ENCODE peak calls at places on chromosome 1, in seven cellular contexts. X is fibroblast of the aortic adventitia; R is effector memory CD8-positive, alpha-beta T cell; B is cerebellum; T is left lung; W is heart right ventricle; V is fibroblast of pulmonary artery. K is an unnamed sample.

GRCh38 chr1:182794802-182795201 is 5.2 kb downstream of the NPL start:
- DNase-seq in X (no peak), R (no peak), B (no peak), T (no peak), W (no peak), V (no peak), K (no peak)

GRCh38 chr1:244301595-244302130 is 150.0 kb downstream of the ADSS2 start:
- DNase-seq in X (no peak), R (no peak), B (no peak), T (no peak), W (no peak), V (no peak), K (no peak)

GRCh38 chr1:115331531-115332331 is 6.3 kb downstream of the NGF start:
- DNase-seq in X (peak; percentile 70), R (no peak), B (no peak), T (no peak), W (no peak), V (peak; percentile 41), K (no peak)

GRCh38 chr1:158095737-158096335 is 84.9 kb upstream of the CD1D start:
- DNase-seq in X (peak; percentile 34), R (no peak), B (no peak), T (no peak), W (no peak), V (peak; percentile 47), K (no peak)

GRCh38 chr1:103447471-103447870 is 78.0 kb upstream of the RNPC3 start:
- DNase-seq in X (no peak), R (no peak), B (no peak), T (no peak), W (no peak), V (no peak), K (no peak)

GRCh38 chr1:166184897-166185296 is 18.1 kb upstream of the FAM78B start:
- DNase-seq in X (peak; percentile 75), R (no peak), B (no peak), T (no peak), W (no peak), V (peak; percentile 32), K (no peak)

GRCh38 chr1:24771574-24771973 is 26.3 kb downstream of the CLIC4 start:
- DNase-seq in X (no peak), R (no peak), B (no peak), T (no peak), W (no peak), V (no peak), K (no peak)

GRCh38 chr1:98053471-98054366 is 132.9 kb upstream of the DPYD start:
- DNase-seq in X (peak; percentile 68), R (peak; percentile 37), B (peak; percentile 21), T (peak; percentile 94), W (peak; percentile 18), V (peak; percentile 75), K (peak; percentile 85)

GRCh38 chr1:22281521-22282241 is 138.8 kb upstream of the WNT4 start:
- DNase-seq in X (no peak), R (no peak), B (no peak), T (no peak), W (no peak), V (no peak), K (no peak)

GRCh38 chr1:220891221-220892085 is 12.2 kb downstream of the HLX start:
- DNase-seq in X (no peak), R (no peak), B (no peak), T (no peak), W (no peak), V (no peak), K (no peak)

GRCh38 chr1:205928256-205928655 is 15.0 kb downstream of the SLC26A9 start:
- DNase-seq in X (no peak), R (no peak), B (no peak), T (no peak), W (no peak), V (no peak), K (no peak)

GRCh38 chr1:204307334-204307883 is 52.3 kb downstream of the PLEKHA6 start:
- DNase-seq in X (peak; percentile 48), R (no peak), B (no peak), T (no peak), W (no peak), V (peak; percentile 60), K (peak; percentile 73)

GRCh38 chr1:231106347-231106746 is 55.5 kb upstream of the TRIM67 start:
- DNase-seq in X (peak; percentile 72), R (no peak), B (peak; percentile 65), T (no peak), W (no peak), V (peak; percentile 74), K (no peak)

GRCh38 chr1:234427950-234428646 is 50.9 kb downstream of the TARBP1 start:
- DNase-seq in X (no peak), R (no peak), B (no peak), T (no peak), W (no peak), V (no peak), K (no peak)

GRCh38 chr1:58861510-58861909 is 77.7 kb upstream of the JUN start:
- DNase-seq in X (peak; percentile 34), R (no peak), B (no peak), T (no peak), W (no peak), V (no peak), K (no peak)

GRCh38 chr1:153348511-153349362 is at the start of gene PGLYRP4:
- DNase-seq in X (no peak), R (no peak), B (no peak), T (no peak), W (no peak), V (no peak), K (no peak)

GRCh38 chr1:40944841-40945430 is 34.6 kb upstream of the CTPS1 start:
- DNase-seq in X (peak; percentile 90), R (no peak), B (no peak), T (no peak), W (no peak), V (peak; percentile 72), K (no peak)

GRCh38 chr1:44212355-44213221 is 683 bp upstream of the DMAP1 start:
- DNase-seq in X (no peak), R (peak; percentile 27), B (no peak), T (no peak), W (no peak), V (no peak), K (no peak)

GRCh38 chr1:41221995-41222991 is 19.8 kb downstream of the SCMH1 start:
- DNase-seq in X (peak; percentile 22), R (no peak), B (peak; percentile 10), T (no peak), W (no peak), V (peak; percentile 46), K (no peak)

GRCh38 chr1:116256875-116257823 is 115.9 kb upstream of the ATP1A1 start:
- DNase-seq in X (no peak), R (no peak), B (no peak), T (no peak), W (no peak), V (no peak), K (no peak)

GRCh38 chr1:9100471-9101043 is 28.3 kb downstream of the GPR157 start:
- DNase-seq in X (peak; percentile 50), R (no peak), B (no peak), T (no peak), W (no peak), V (no peak), K (no peak)

GRCh38 chr1:110356379-110356778 is 17.2 kb downstream of the RBM15 start:
- DNase-seq in X (no peak), R (no peak), B (no peak), T (no peak), W (no peak), V (no peak), K (no peak)

GRCh38 chr1:156652131-156652991 is 10.4 kb downstream of the BCAN start:
- DNase-seq in X (peak; percentile 55), R (no peak), B (no peak), T (no peak), W (no peak), V (peak; percentile 62), K (no peak)

GRCh38 chr1:151710187-151710586 is 6.4 kb downstream of the CELF3 start:
- DNase-seq in X (peak; percentile 16), R (no peak), B (peak; percentile 90), T (no peak), W (no peak), V (peak; percentile 49), K (no peak)

GRCh38 chr1:18239671-18240070 is 132.1 kb downstream of the IGSF21 start:
- DNase-seq in X (no peak), R (no peak), B (no peak), T (no peak), W (no peak), V (no peak), K (no peak)

GRCh38 chr1:156196445-156196844 is 2.5 kb downstream of the SLC25A44 start:
- DNase-seq in X (no peak), R (no peak), B (no peak), T (no peak), W (no peak), V (no peak), K (no peak)

GRCh38 chr1:49556676-49557234 is 467.0 kb downstream of the AGBL4 start:
- DNase-seq in X (no peak), R (no peak), B (no peak), T (peak; percentile 68), W (no peak), V (no peak), K (no peak)

GRCh38 chr1:102107441-102107840 is 110.7 kb upstream of the OLFM3 start:
- DNase-seq in X (no peak), R (no peak), B (no peak), T (no peak), W (no peak), V (no peak), K (no peak)

GRCh38 chr1:8427493-8427892 is 109.6 kb downstream of the SLC45A1 start:
- DNase-seq in X (no peak), R (peak; percentile 43), B (no peak), T (no peak), W (no peak), V (no peak), K (no peak)

GRCh38 chr1:207312604-207312920 is 8.9 kb upstream of the CD55 start:
- DNase-seq in X (peak; percentile 18), R (no peak), B (no peak), T (no peak), W (no peak), V (no peak), K (no peak)

GRCh38 chr1:104797982-104798381 is 1048.3 kb downstream of the AMY1C start:
- DNase-seq in X (no peak), R (no peak), B (no peak), T (no peak), W (no peak), V (no peak), K (no peak)

GRCh38 chr1:11842154-11843041 is 5.2 kb downstream of the NPPA start:
- DNase-seq in X (peak; percentile 10), R (no peak), B (no peak), T (no peak), W (peak; percentile 61), V (peak; percentile 89), K (no peak)

GRCh38 chr1:38068220-38068979 is 21.8 kb upstream of the POU3F1 start:
- DNase-seq in X (no peak), R (no peak), B (no peak), T (no peak), W (no peak), V (no peak), K (no peak)

GRCh38 chr1:109434484-109434883 is 8.2 kb upstream of the PSMA5 start:
- DNase-seq in X (no peak), R (no peak), B (no peak), T (no peak), W (no peak), V (no peak), K (no peak)

GRCh38 chr1:188343914-188344313 is 1515.2 kb downstream of the PLA2G4A start:
- DNase-seq in X (no peak), R (no peak), B (no peak), T (no peak), W (no peak), V (no peak), K (no peak)

GRCh38 chr1:206714331-206715058 is 29.8 kb downstream of the MAPKAPK2 start:
- DNase-seq in X (peak; percentile 48), R (peak; percentile 53), B (peak; percentile 32), T (no peak), W (no peak), V (no peak), K (peak; percentile 28)